ENCODE peak calls at places on chromosomes 6 and 20, in seven cellular contexts. K, D, F, G, O, E and X are unnamed samples.

GRCh38 chr20:10954137-10954840 is 280.5 kb upstream of the JAG1 start:
- DNase-seq in G (no peak), D (peak), O (no peak), E (no peak), K (no peak), F (no peak), X (no peak)

GRCh38 chr20:44032583-44033138 is 118.0 kb downstream of the TOX2 start:
- DNase-seq in G (no peak), F (no peak), E (no peak), O (no peak), D (no peak), K (no peak), X (no peak)

GRCh38 chr6:110214338-110214737 is 34.1 kb downstream of the CDC40 start:
- DNase-seq in O (no peak), K (no peak), G (no peak), F (no peak), D (no peak), E (no peak), X (no peak)

GRCh38 chr6:142680308-142680707 is 264.7 kb downstream of the HIVEP2 start:
- DNase-seq in F (no peak), D (peak), G (peak), K (no peak), E (no peak), O (no peak), X (peak)

GRCh38 chr6:136067731-136068341 is 182.3 kb downstream of the MTFR2 start:
- DNase-seq in K (no peak), O (no peak), D (peak), E (no peak), F (no peak), G (peak), X (no peak)

GRCh38 chr20:24875078-24875477 is 74.0 kb upstream of the CST7 start:
- DNase-seq in D (no peak), K (no peak), G (no peak), O (no peak), F (no peak), E (no peak), X (peak)

GRCh38 chr20:20266552-20266951 is 101.4 kb upstream of the INSM1 start:
- DNase-seq in O (no peak), K (no peak), G (no peak), E (no peak), F (no peak), D (no peak), X (no peak)

GRCh38 chr20:52004720-52005119 is 186.9 kb downstream of the ZFP64 start:
- DNase-seq in O (no peak), E (no peak), G (peak), D (no peak), K (no peak), F (no peak), X (no peak)

GRCh38 chr20:53124075-53124532 is 151.9 kb downstream of the TSHZ2 start:
- DNase-seq in D (no peak), F (no peak), E (no peak), K (no peak), O (no peak), G (peak), X (peak)

GRCh38 chr6:8499540-8499939 is 64.2 kb upstream of the SLC35B3 start:
- DNase-seq in O (no peak), D (peak), G (peak), E (no peak), K (no peak), F (no peak), X (no peak)

GRCh38 chr6:53309059-53309896 is 39.5 kb downstream of the ELOVL5 start:
- DNase-seq in K (no peak), F (no peak), D (no peak), E (peak), G (peak), O (no peak), X (no peak)

GRCh38 chr6:27228963-27229477 is 18.5 kb upstream of the PRSS16 start:
- DNase-seq in K (no peak), D (no peak), O (no peak), F (no peak), E (no peak), G (no peak), X (no peak)

GRCh38 chr6:1136415-1136774 is 175.5 kb upstream of the FOXQ1 start:
- DNase-seq in G (peak), O (no peak), F (no peak), D (peak), K (peak), E (peak), X (peak)

GRCh38 chr20:32585519-32586127 is 490 bp upstream of the NOL4L start:
- DNase-seq in E (no peak), G (no peak), D (no peak), K (no peak), O (no peak), F (no peak), X (no peak)

GRCh38 chr6:11430036-11430435 is 107.5 kb upstream of the TMEM170B start:
- DNase-seq in O (no peak), E (no peak), D (no peak), K (no peak), G (no peak), F (no peak), X (no peak)

GRCh38 chr20:23234311-23235078 is 116.1 kb upstream of the NXT1 start:
- DNase-seq in K (no peak), E (no peak), F (no peak), O (no peak), G (no peak), D (no peak), X (no peak)

GRCh38 chr20:44811150-44811685 is 872 bp upstream of the RIMS4 start:
- DNase-seq in K (no peak), E (no peak), G (no peak), F (no peak), D (no peak), O (no peak), X (peak)

GRCh38 chr20:9576695-9577094 is 62.3 kb downstream of the LAMP5 start:
- DNase-seq in D (no peak), K (no peak), G (no peak), F (no peak), E (no peak), O (no peak), X (no peak)

GRCh38 chr6:150301871-150302800 is 66.7 kb upstream of the IYD start:
- DNase-seq in E (no peak), G (peak), D (peak), F (no peak), K (peak), O (peak), X (no peak)

GRCh38 chr6:16472349-16473069 is 234.1 kb downstream of the GMPR start:
- DNase-seq in F (no peak), D (no peak), K (peak), G (peak), E (peak), O (no peak), X (no peak)

GRCh38 chr6:7138921-7139358 is 31.2 kb downstream of the RREB1 start:
- DNase-seq in D (peak), E (no peak), F (no peak), O (no peak), G (no peak), K (no peak), X (no peak)

GRCh38 chr6:128098000-128098581 is 197.2 kb upstream of the THEMIS start:
- DNase-seq in E (no peak), O (no peak), F (no peak), G (peak), D (peak), K (no peak), X (no peak)

GRCh38 chr6:149864578-149865535 is 698 bp upstream of the LRP11 start:
- DNase-seq in K (peak), F (no peak), O (no peak), D (peak), G (peak), E (no peak), X (no peak)

GRCh38 chr20:24996449-24997195 is 4.1 kb upstream of the APMAP start:
- DNase-seq in E (no peak), G (no peak), F (peak), K (no peak), D (no peak), O (no peak), X (peak)

GRCh38 chr6:35810831-35811698 is 5.9 kb downstream of the LHFPL5 start:
- DNase-seq in G (peak), D (peak), O (peak), F (no peak), K (peak), E (peak), X (no peak)

GRCh38 chr6:63553208-63553607 is 19.1 kb upstream of the LOC128125822 start:
- DNase-seq in K (no peak), F (no peak), E (no peak), O (no peak), D (no peak), G (no peak), X (no peak)

GRCh38 chr20:13322621-13323020 is 101.5 kb downstream of the ISM1 start:
- DNase-seq in D (no peak), G (no peak), E (no peak), F (no peak), O (no peak), K (no peak), X (no peak)

GRCh38 chr6:84309336-84309735 is 81.9 kb upstream of the CEP162 start:
- DNase-seq in D (no peak), K (no peak), E (no peak), G (no peak), O (no peak), F (no peak), X (no peak)

DNA sequence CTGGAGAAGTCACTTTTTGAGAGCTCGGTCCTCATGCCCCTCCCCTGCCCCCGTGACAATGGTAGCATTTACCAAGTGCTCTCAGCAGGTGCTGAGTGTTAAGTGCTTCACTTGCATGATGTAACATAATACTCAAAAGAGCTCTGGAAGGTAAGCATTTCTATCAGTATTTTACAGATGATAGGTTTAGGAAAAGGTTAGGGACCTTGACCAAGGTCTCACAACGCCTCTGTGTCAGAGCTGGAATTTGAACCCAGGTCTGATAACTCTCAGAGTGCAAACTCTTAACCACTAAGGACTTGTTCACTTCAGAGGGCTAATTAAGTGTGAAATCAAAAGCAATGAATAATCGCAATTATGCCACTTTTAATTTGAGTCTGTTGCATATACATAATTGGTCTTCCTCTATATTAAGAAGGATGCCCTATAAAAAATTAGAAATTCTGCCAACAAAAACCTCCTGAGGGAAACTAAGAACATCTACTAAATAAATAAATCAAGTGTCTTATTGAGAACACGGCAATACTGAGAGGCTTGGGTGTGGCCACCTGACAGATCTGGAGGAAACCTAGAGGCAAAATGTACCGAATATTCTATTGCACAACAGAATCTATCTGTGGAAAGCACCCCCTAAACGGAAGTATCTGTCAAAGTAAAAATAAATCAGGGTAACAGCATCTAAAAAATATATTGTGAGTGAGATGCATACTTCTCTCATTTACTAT is 109.8 kb downstream of the BACH2 start:
- DNase-seq in O (no peak), F (no peak), D (peak), K (no peak), E (no peak), G (no peak), X (no peak)
- H3K4me3 ChIP-seq in O (no peak), F (no peak), D (no peak), K (no peak), E (no peak), G (no peak), X (no peak)

GRCh38 chr6:43286995-43287716 is 10.9 kb upstream of the SLC22A7 start:
- DNase-seq in E (no peak), O (no peak), D (no peak), F (no peak), G (no peak), K (no peak), X (no peak)
- TF ChIP-seq CTCF in E (peak), O (no peak), D (no peak), F (peak), G (peak), K (peak), X (no peak)

DNA sequence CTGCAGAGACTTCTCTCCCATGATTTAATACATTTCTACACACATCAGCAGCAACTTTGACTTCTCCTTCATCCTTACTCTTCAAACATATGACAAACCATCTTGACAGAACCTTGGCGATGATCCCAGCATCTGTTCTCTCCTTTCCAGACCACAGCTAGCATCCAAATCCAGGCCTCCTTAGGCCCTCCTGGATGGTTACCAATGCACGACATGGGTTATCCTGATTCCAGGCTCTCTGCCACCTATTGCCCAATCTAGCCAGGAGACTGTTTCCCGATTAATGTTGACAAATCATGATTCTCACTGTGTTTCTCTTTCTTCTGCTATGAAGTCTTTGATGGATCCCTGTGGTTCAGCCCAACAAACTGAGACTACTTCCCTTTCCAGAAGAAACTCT is 16.7 kb downstream of the LAMA4 start:
- DNase-seq in E (no peak), D (no peak), F (no peak), G (peak), K (peak), O (no peak), X (no peak)
- H3K4me3 ChIP-seq in E (no peak), D (no peak), F (no peak), G (no peak), K (no peak), O (no peak), X (no peak)

DNA sequence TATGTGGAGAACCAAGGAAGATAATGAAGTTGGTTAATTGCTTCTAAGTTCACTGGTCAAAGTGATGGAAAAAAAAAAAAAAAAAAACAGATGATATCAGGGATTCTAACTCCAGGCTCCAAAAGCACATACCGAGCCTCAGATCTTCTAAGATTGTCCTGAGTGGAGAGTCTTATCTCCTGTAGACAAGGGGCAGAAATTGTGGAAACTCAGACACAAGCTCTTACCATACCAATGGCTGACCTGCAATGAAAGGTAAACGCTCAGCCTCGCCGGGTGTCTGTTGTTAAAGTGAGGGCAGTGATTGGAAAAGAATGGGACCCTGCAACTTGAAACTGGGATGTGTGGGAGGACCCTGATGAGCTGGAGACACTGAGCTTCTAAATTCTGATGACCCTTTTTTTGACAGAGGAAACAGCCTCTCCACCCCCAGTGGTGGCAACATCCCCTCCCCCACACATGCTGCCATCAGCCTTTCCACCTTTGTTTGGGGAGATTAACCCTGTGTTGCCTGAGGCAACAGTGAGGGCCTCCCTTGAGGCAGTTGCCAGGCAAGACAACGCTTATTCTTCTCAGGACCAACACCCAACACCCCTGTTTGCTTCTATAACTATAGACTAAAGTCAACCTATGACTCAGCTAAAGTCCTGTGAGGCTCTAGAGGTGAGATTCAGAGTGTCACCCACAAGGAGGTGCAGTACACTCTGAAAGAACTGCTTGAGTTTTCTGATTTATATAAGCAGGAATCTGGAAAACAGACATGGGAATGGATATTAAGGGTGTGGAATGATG is 154.0 kb downstream of the THBS2 start:
- DNase-seq in K (peak), G (peak), D (peak), F (no peak), E (no peak), O (no peak), X (no peak)
- TF ChIP-seq CTCF in K (peak), G (peak), D (peak), F (no peak), E (no peak), O (no peak), X (no peak)

GRCh38 chr20:47353224-47353696 is 3.2 kb downstream of the ZMYND8 start:
- DNase-seq in D (no peak), G (no peak), F (no peak), K (no peak), O (no peak), E (no peak), X (no peak)

GRCh38 chr20:47350691-47351545 is 5.6 kb downstream of the ZMYND8 start:
- DNase-seq in O (no peak), E (no peak), G (no peak), F (no peak), D (no peak), K (no peak), X (no peak)

GRCh38 chr20:47351643-47352331 is 4.7 kb downstream of the ZMYND8 start:
- DNase-seq in E (no peak), G (no peak), O (no peak), K (no peak), D (peak), F (no peak), X (no peak)

GRCh38 chr20:47353697-47354387 is 2.7 kb downstream of the ZMYND8 start:
- DNase-seq in O (no peak), F (no peak), D (no peak), G (peak), E (no peak), K (no peak), X (no peak)

GRCh38 chr20:47352332-47353223 is 3.9 kb downstream of the ZMYND8 start:
- DNase-seq in O (no peak), E (no peak), F (no peak), D (peak), G (peak), K (no peak), X (no peak)
- H3K4me3 ChIP-seq in O (peak), E (peak), F (peak), D (peak), G (peak), K (peak), X (no peak)